ENCODE peak calls at places on chromosomes 3 and 15, in eight cellular contexts. E, F, G, Z, B, Q, I and M are unnamed samples.

GRCh38 chr15:39756806-39757522 is 25.7 kb downstream of the FSIP1 start:
- DNase-seq in I (peak; percentile 84), G (peak; percentile 67), Z (peak; percentile 44), B (peak; percentile 83), F (peak; percentile 62), E (no peak), Q (peak; percentile 69), M (no peak)

GRCh38 chr3:170493712-170494182 is 75.1 kb downstream of the CLDN11 start:
- DNase-seq in F (peak; percentile 76), Q (no peak), Z (peak; percentile 71), I (peak; percentile 76), G (peak; percentile 72), B (peak; percentile 82), E (no peak), M (no peak)

GRCh38 chr3:180011927-180012326 is 24.8 kb downstream of the PEX5L start:
- DNase-seq in Q (no peak), I (no peak), E (no peak), Z (no peak), F (no peak), G (no peak), B (no peak), M (no peak)

GRCh38 chr15:81752974-81753373 is 292.8 kb downstream of the MEX3B start:
- DNase-seq in I (no peak), B (no peak), E (no peak), Q (no peak), G (no peak), Z (no peak), F (no peak), M (no peak)

GRCh38 chr3:40397129-40397528 is 10.1 kb downstream of the ENTPD3 start:
- DNase-seq in Z (no peak), I (no peak), E (no peak), F (no peak), G (no peak), B (no peak), Q (no peak), M (no peak)

GRCh38 chr15:80660114-80660513 is 35.0 kb upstream of the ABHD17C start:
- DNase-seq in Z (peak; percentile 27), B (peak; percentile 41), E (no peak), F (peak; percentile 43), Q (no peak), G (peak; percentile 58), I (peak; percentile 70), M (no peak)

GRCh38 chr15:68425428-68426060 is 6.4 kb downstream of the ITGA11 start:
- DNase-seq in I (peak; percentile 90), E (no peak), Z (no peak), Q (no peak), B (no peak), G (peak; percentile 58), F (no peak), M (no peak)

GRCh38 chr3:42509111-42509510 is 6.7 kb downstream of the VIPR1 start:
- DNase-seq in Q (no peak), B (no peak), G (no peak), I (no peak), E (no peak), Z (no peak), F (no peak), M (no peak)

GRCh38 chr3:111859061-111859973 is at the start of gene PHLDB2:
- DNase-seq in E (no peak), Z (peak; percentile 73), B (peak; percentile 67), I (peak; percentile 91), Q (peak; percentile 56), F (peak; percentile 85), G (peak; percentile 82), M (peak; percentile 84)

GRCh38 chr3:37671926-37672325 is 189.8 kb upstream of the CTDSPL start:
- DNase-seq in B (no peak), E (no peak), I (no peak), Z (no peak), Q (no peak), G (no peak), F (no peak), M (no peak)

GRCh38 chr15:78282324-78282723 is 17.1 kb downstream of the SKIC8 start:
- DNase-seq in Z (peak; percentile 12), B (peak; percentile 80), Q (no peak), G (no peak), F (peak; percentile 34), E (no peak), I (no peak), M (no peak)

GRCh38 chr15:72315706-72316370 is 4.1 kb downstream of the CELF6 start:
- DNase-seq in Q (no peak), F (no peak), I (no peak), B (no peak), E (no peak), Z (no peak), G (no peak), M (peak; percentile 57)

GRCh38 chr15:97235285-97235985 is 725.1 kb upstream of the ARRDC4 start:
- DNase-seq in I (peak; percentile 71), F (peak; percentile 30), Q (peak; percentile 5), G (peak; percentile 64), Z (peak; percentile 9), E (no peak), B (peak; percentile 39), M (peak; percentile 32)
- H2AFZ ChIP-seq in I (no peak overlapping the region), F (peak overlapping the region; percentile 55), Q (no peak overlapping the region), G (no peak overlapping the region), Z (peak overlapping the region; percentile 35), E (no peak overlapping the region), B (peak overlapping the region; percentile 44), M (no peak overlapping the region)

DNA sequence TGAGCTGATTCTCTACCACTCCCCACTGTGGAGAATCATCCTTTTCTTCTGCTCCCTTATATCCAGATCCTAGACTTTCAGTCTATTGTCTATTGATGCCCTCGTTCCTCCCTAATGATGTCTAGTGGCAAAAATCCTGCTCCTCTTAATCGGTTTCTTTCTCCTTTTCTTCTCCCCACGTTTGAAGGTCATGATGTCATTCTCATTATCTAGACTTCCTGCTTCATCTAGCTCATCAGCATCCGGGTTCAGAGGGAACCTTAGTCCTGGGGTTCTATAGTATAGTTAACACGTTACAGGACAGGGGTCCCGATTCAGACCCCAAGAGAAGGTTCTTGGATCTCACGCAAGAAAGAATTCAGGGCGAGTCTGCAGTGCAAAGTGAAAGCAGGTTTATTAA is 14.9 kb upstream of the ALDH1A2 start:
- DNase-seq in E (no peak), B (no peak), Z (no peak), I (no peak), F (no peak), G (no peak), Q (no peak), M (no peak)
- H2AFZ ChIP-seq in E (no peak overlapping the region), B (no peak overlapping the region), Z (no peak overlapping the region), I (no peak overlapping the region), F (no peak overlapping the region), G (no peak overlapping the region), Q (peak overlapping the region; percentile 71), M (no peak overlapping the region)

DNA sequence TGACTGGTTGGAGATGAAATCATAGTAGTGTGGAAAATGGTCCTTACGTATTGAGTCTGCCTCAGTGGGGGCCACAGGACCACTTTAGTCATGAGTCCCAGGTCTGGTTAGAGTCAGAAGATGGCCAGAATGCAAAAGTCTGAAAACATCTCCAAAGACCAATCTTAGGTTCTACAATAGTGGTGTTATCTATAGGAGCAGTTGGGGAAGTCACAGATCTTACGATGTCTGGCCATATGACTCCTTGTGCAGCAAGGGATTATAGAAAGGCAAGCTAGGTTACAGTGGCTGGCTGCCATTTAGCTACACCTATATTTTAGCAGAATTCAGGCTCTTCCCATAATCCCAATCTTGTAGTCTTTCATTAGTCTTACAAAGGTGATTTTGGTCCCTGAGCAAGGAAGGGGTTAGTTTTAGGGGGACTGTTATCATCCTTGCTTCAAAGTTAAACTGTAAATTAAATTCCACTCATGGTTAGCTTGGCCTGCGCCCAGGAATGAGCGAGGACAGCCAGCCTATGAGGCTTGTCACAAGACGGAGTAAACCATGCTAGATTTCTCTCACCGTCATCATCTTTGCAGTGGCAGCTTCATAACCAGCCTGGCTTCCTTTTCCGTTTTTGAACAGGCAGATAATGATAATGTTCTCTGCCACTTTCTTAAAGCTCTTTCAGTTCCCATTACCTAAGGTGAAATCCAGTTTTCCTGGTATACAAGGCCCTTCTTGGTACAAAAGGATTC is 134.1 kb downstream of the VPS8 start:
- DNase-seq in B (no peak), Z (no peak), Q (no peak), G (no peak), I (no peak), F (no peak), E (no peak), M (no peak)
- H2AFZ ChIP-seq in B (no peak overlapping the region), Z (no peak overlapping the region), Q (no peak overlapping the region), G (no peak overlapping the region), I (no peak overlapping the region), F (no peak overlapping the region), E (no peak overlapping the region), M (no peak overlapping the region)

GRCh38 chr3:152056481-152056880 is 183.0 kb downstream of the SUCNR1 start:
- DNase-seq in I (no peak), B (no peak), E (no peak), Z (no peak), G (no peak), F (no peak), Q (no peak), M (no peak)

GRCh38 chr3:152058906-152059305 is 185.5 kb downstream of the SUCNR1 start:
- DNase-seq in B (peak; percentile 45), G (no peak), Q (no peak), I (no peak), Z (peak; percentile 56), E (no peak), F (peak; percentile 61), M (no peak)

GRCh38 chr3:152061296-152061695 is 187.9 kb downstream of the SUCNR1 start:
- DNase-seq in Q (no peak), E (no peak), G (no peak), I (no peak), Z (no peak), B (no peak), F (no peak), M (no peak)

GRCh38 chr3:152056987-152057386 is 183.5 kb downstream of the SUCNR1 start:
- DNase-seq in I (no peak), G (no peak), Z (no peak), Q (no peak), F (no peak), B (no peak), E (no peak), M (no peak)

DNA sequence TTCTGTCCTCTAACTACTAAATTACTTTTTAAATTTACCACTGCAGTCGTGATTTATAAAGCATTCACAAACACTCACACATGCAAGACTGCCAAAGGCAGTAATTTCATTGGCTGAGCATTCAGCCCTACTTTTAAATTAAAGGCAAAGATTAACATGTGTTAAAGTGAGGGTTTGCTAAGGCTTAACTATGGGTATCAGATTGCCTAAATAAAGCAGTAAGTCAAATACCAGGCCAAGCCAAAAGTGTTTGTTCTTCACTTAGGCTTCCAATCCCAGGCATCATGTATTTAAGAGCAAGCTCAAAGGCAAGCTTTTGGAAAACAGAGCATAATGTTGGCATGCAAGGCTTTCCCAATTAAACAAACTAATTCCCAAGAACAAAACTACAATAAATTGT is 187.3 kb downstream of the SUCNR1 start:
- DNase-seq in Q (no peak), G (no peak), B (no peak), I (no peak), F (no peak), E (no peak), Z (no peak), M (no peak)
- H2AFZ ChIP-seq in Q (no peak overlapping the region), G (no peak overlapping the region), B (no peak overlapping the region), I (no peak overlapping the region), F (no peak overlapping the region), E (no peak overlapping the region), Z (no peak overlapping the region), M (no peak overlapping the region)

GRCh38 chr3:151085227-151085888 is at the start of gene MED12L:
- DNase-seq in B (peak; percentile 74), I (peak; percentile 90), E (no peak), Q (peak; percentile 90), Z (peak; percentile 74), G (peak; percentile 76), F (peak; percentile 86), M (peak; percentile 74)
- H2AFZ ChIP-seq in B (peak within 1 kb of the TSS; percentile 94), I (peak within 1 kb of the TSS; percentile 79), E (peak within 1 kb of the TSS; percentile 77), Q (peak within 1 kb of the TSS; percentile 85), Z (peak within 1 kb of the TSS; percentile 90), G (peak within 1 kb of the TSS; percentile 94), F (peak within 1 kb of the TSS; percentile 13), M (peak within 1 kb of the TSS; percentile 76)